ENCODE peak calls at places on chromosomes 3 and 15, in five cellular contexts. U, E, G, B and I are unnamed samples.

GRCh38 chr15:100338971-100339444 is 2.8 kb downstream of the ADAMTS17 start:
- DNase-seq in U (peak), E (no peak), G (peak), B (no peak), I (peak)

GRCh38 chr3:112814256-112814655 is 32.4 kb downstream of the CD200R1L start:
- DNase-seq in U (no peak), E (no peak), G (no peak), B (no peak), I (peak)

GRCh38 chr15:94298359-94298758 is 67.0 kb downstream of the MCTP2 start:
- DNase-seq in U (no peak), E (no peak), G (no peak), B (no peak), I (no peak)

GRCh38 chr3:128484404-128485282 is 8.4 kb downstream of the GATA2 start:
- DNase-seq in U (no peak), E (no peak), G (no peak), B (no peak), I (no peak)

GRCh38 chr3:129353589-129353941 is 74.9 kb downstream of the EFCAB12 start:
- DNase-seq in U (no peak), E (no peak), G (no peak), B (no peak), I (no peak)

GRCh38 chr15:57920916-57921315 is 144.6 kb downstream of the ALDH1A2 start:
- DNase-seq in U (no peak), E (no peak), G (no peak), B (no peak), I (no peak)

GRCh38 chr3:133211449-133211848 is 173.3 kb downstream of the TMEM108 start:
- DNase-seq in U (no peak), E (no peak), G (no peak), B (no peak), I (peak)

GRCh38 chr15:87267798-87268197 is 988.7 kb downstream of the NTRK3 start:
- DNase-seq in U (no peak), E (no peak), G (no peak), B (no peak), I (no peak)

GRCh38 chr15:71114887-71115566 is at the start of gene THSD4:
- DNase-seq in U (peak), E (peak), G (peak), B (peak), I (peak)

GRCh38 chr15:31230630-31231485 is 95.8 kb upstream of the KLF13 start:
- DNase-seq in U (no peak), E (no peak), G (no peak), B (no peak), I (no peak)

GRCh38 chr3:170078620-170079281 is 41.0 kb downstream of the GPR160 start:
- DNase-seq in U (no peak), E (no peak), G (no peak), B (no peak), I (no peak)

GRCh38 chr3:51777985-51778384 is 1.1 kb downstream of the IQCF6 start:
- DNase-seq in U (peak), E (peak), G (no peak), B (peak), I (peak)

GRCh38 chr3:132984181-132984580 is 54.0 kb upstream of the TMEM108 start:
- DNase-seq in U (no peak), E (no peak), G (no peak), B (no peak), I (no peak)

GRCh38 chr3:70400194-70400593 is 87.8 kb upstream of the MDFIC2 start:
- DNase-seq in U (no peak), E (no peak), G (no peak), B (no peak), I (no peak)

GRCh38 chr3:14620512-14620911 is 31.1 kb upstream of the CCDC174 start:
- DNase-seq in U (no peak), E (no peak), G (no peak), B (no peak), I (no peak)

GRCh38 chr15:87155771-87156170 is 1076.1 kb downstream of the AGBL1 start:
- DNase-seq in U (no peak), E (no peak), G (no peak), B (no peak), I (no peak)

GRCh38 chr15:64149424-64150235 is 1.9 kb upstream of the SNX22 start:
- DNase-seq in U (peak), E (no peak), G (peak), B (no peak), I (peak)

GRCh38 chr3:30331519-30331918 is 274.9 kb upstream of the TGFBR2 start:
- DNase-seq in U (no peak), E (no peak), G (no peak), B (no peak), I (no peak)

GRCh38 chr3:139099968-139100817 is 55.5 kb upstream of the PRR23C start:
- DNase-seq in U (no peak), E (no peak), G (no peak), B (no peak), I (no peak)

GRCh38 chr15:62582580-62582979 is 417.5 kb upstream of the C2CD4B start:
- DNase-seq in U (no peak), E (no peak), G (no peak), B (no peak), I (no peak)

GRCh38 chr3:177551431-177551836 is 354.2 kb upstream of the TBL1XR1 start:
- DNase-seq in U (no peak), E (no peak), G (no peak), B (no peak), I (no peak)

GRCh38 chr15:31145271-31145911 is 43.9 kb upstream of the TRPM1 start:
- DNase-seq in U (no peak), E (no peak), G (no peak), B (no peak), I (no peak)

GRCh38 chr3:99269606-99270355 is 368.3 kb upstream of the DCBLD2 start:
- DNase-seq in U (no peak), E (no peak), G (no peak), B (peak), I (peak)

GRCh38 chr3:10471337-10471721 is 34.1 kb downstream of the ATP2B2 start:
- DNase-seq in U (peak), E (peak), G (peak), B (no peak), I (no peak)

GRCh38 chr15:74010929-74011540 is 16.5 kb downstream of the PML start:
- DNase-seq in U (no peak), E (no peak), G (no peak), B (no peak), I (no peak)

GRCh38 chr3:80550154-80550553 is 782.4 kb upstream of the ROBO1 start:
- DNase-seq in U (no peak), E (no peak), G (no peak), B (no peak), I (no peak)

GRCh38 chr3:38834717-38835116 is 18.7 kb upstream of the SCN10A start:
- DNase-seq in U (no peak), E (no peak), G (no peak), B (no peak), I (no peak)

GRCh38 chr15:54094661-54095060 is 116.4 kb downstream of the UNC13C start:
- DNase-seq in U (no peak), E (no peak), G (no peak), B (no peak), I (no peak)